ENCODE peak calls at places on chromosomes 1 and 21, in four cellular contexts. Q is upper lobe of right lung, A is psoas muscle, C is PC-9. V is an unnamed sample.

GRCh38 chr1:170562644-170563338 is 30.8 kb downstream of the GORAB start:
- DNase-seq in C (peak; percentile 69), Q (peak; percentile 57), A (peak; percentile 65), V (peak; percentile 24)

GRCh38 chr1:33410091-33410701 is 20.7 kb downstream of the PHC2 start:
- DNase-seq in Q (no peak), C (no peak), A (no peak), V (no peak)

GRCh38 chr1:42359466-42359865 is 21.1 kb upstream of the RIMKLA start:
- DNase-seq in Q (no peak), C (no peak), A (no peak), V (no peak)

GRCh38 chr21:34306246-34306645 is 57.6 kb upstream of the KCNE2 start:
- DNase-seq in C (no peak), Q (no peak), A (no peak), V (no peak)

GRCh38 chr1:71834570-71835441 is 447.5 kb downstream of the NEGR1 start:
- DNase-seq in Q (no peak), A (no peak), C (no peak), V (peak; percentile 67)

GRCh38 chr1:14300991-14301703 is 297.3 kb upstream of the KAZN start:
- DNase-seq in C (no peak), A (peak; percentile 61), Q (no peak), V (peak; percentile 38)

GRCh38 chr1:11571906-11572616 is 82.2 kb downstream of the FBXO2 start:
- DNase-seq in A (no peak), C (no peak), Q (no peak), V (no peak)

GRCh38 chr1:30877205-30877912 is 31.2 kb downstream of the SDC3 start:
- DNase-seq in Q (peak; percentile 84), A (peak; percentile 83), C (no peak), V (peak; percentile 58)

GRCh38 chr1:178330848-178331497 is 165.8 kb downstream of the CLEC20A start:
- DNase-seq in A (no peak), C (no peak), Q (no peak), V (no peak)

GRCh38 chr1:216221260-216221700 is 202.0 kb downstream of the USH2A start:
- DNase-seq in Q (no peak), C (peak; percentile 55), A (no peak), V (peak; percentile 57)

GRCh38 chr1:6272476-6273270 is 11.8 kb upstream of the GPR153 start:
- DNase-seq in Q (no peak), C (no peak), A (no peak), V (no peak)

GRCh38 chr1:161989108-161989507 is 34.6 kb downstream of the OLFML2B start:
- DNase-seq in C (no peak), Q (no peak), A (no peak), V (no peak)

DNA sequence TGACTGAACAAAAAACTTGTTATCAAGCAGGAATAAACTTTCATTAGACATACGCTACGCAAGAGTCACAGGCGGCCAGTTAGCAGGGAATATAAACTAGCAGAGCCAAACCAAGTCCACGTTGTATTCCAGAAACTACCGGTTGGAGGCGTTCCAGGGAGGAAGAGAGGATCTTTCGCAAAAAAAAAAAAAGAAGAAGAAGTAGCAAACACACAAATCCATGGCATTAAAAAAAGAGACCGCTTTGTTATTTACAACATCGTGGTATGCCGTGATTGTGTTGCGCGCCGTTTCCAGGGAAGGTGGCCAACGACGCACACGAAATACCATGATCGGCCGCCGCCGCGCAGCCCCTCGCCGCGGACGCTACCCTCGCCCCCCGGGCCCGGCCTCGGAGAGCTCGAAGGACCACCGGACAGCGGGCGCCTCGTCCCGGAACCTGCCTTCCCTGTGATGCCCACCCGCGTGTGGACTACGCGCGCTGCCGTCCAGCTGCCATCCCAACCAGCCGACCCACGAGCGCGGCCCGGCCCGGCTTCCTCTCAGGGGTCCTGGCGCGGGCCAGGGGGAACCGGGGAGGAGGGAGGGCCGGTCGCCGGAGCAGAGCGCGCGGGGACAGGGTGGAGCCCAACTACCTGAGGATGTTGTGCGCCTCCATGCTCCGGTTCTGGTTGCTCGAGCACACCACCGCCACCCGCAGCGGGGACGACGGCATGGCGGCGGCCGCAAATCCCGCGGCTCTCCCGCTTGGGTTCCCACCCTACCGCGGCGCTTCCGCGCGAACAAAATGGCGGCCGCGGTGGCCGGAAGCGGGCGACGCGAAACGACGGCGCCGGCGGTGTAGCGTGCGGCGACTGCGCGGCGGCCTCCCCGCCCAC is 581 bp downstream of the SSU72 start:
- DNase-seq in A (peak; percentile 84), C (peak; percentile 45), Q (peak; percentile 86), V (peak; percentile 63)
- TF ChIP-seq CTCF in A (peak; percentile 10), C (peak; percentile 54), Q (peak; percentile 14), V (peak; percentile 24)

GRCh38 chr1:21287905-21288514 is 2.3 kb downstream of the ECE1 start:
- DNase-seq in Q (no peak), C (no peak), A (no peak), V (no peak)
- H3K27me3 ChIP-seq in Q (no peaks in the 10 kb centered on the region), C (no peaks in the 10 kb centered on the region), A (peaks cover 2% of the 10 kb centered on the region), V (no peaks in the 10 kb centered on the region)

GRCh38 chr1:1462318-1462966 is 9.1 kb upstream of the ATAD3B start:
- DNase-seq in C (no peak), A (no peak), Q (peak; percentile 91), V (no peak)
- H3K4me3 ChIP-seq in C (no peak overlapping the region), A (no peak overlapping the region), Q (peak overlapping the region; percentile 22), V (no peak overlapping the region)

GRCh38 chr1:52901384-52901783 is 20.2 kb downstream of the ECHDC2 start:
- DNase-seq in Q (no peak), A (no peak), C (no peak), V (no peak)
- TF ChIP-seq CTCF in Q (no peak), A (no peak), C (no peak), V (no peak)

DNA sequence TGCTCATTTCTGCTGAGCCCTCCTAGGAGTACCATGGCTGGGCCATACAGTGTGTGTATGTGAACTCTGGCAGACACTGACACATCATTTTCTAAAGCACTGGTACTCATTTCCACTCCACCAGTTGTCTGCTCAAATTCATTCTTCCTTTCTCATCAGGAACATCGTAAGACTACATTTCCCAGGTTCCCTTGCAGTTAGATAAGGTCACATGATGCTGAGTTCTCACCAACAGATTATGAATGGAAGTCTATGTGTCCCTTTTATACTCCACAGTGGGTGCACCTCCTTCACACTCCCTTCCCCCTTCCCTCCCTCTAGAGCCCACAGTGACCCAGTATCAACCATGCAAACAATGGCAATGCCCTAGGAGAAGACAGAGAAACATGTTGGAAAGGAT is 38.3 kb upstream of the PAX7 start:
- DNase-seq in C (no peak), Q (no peak), A (no peak), V (no peak)
- H3K27me3 ChIP-seq in C (peaks cover 28% of the 10 kb centered on the region), Q (peaks cover 29% of the 10 kb centered on the region), A (no peaks in the 10 kb centered on the region), V (no peaks in the 10 kb centered on the region)